ENCODE peak calls at places on chromosomes 1 and 21, in four cellular contexts. N is SK-N-SH, C is H1, D is K562. G is an unnamed sample.

GRCh38 chr1:61268546-61269243 is 186.3 kb downstream of the NFIA start:
- DNase-seq in D (no peak), C (no peak), N (no peak), G (no peak)

GRCh38 chr1:229127301-229127700 is 143.6 kb upstream of the RAB4A start:
- DNase-seq in N (no peak), C (no peak), D (no peak), G (no peak)

GRCh38 chr1:20074725-20075171 is 4.8 kb downstream of the PLA2G5 start:
- DNase-seq in N (no peak), D (no peak), C (no peak), G (no peak)

GRCh38 chr21:29443398-29444010 is 144.8 kb downstream of the BACH1 start:
- DNase-seq in D (no peak), C (no peak), N (no peak), G (no peak)

GRCh38 chr1:26857473-26857872 is 5.5 kb upstream of the SFN start:
- DNase-seq in N (no peak), D (no peak), C (no peak), G (no peak)

GRCh38 chr1:168892945-168893344 is 163.9 kb upstream of the DPT start:
- DNase-seq in D (no peak), N (no peak), C (no peak), G (no peak)

GRCh38 chr1:65467536-65467935 is 47.1 kb downstream of the LEPR start:
- DNase-seq in C (peak; percentile 56), N (no peak), D (peak; percentile 55), G (no peak)

GRCh38 chr1:24828887-24829192 is 83.6 kb downstream of the CLIC4 start:
- DNase-seq in C (no peak), D (no peak), N (peak; percentile 48), G (no peak)

GRCh38 chr1:156385534-156386031 is 16.6 kb downstream of the RHBG start:
- DNase-seq in N (peak; percentile 87), C (peak; percentile 88), D (peak; percentile 75), G (no peak)

GRCh38 chr1:201032408-201032807 is 8.9 kb upstream of the KIF21B start:
- DNase-seq in D (no peak), N (no peak), C (no peak), G (no peak)

GRCh38 chr1:201748331-201748730 is 80.6 kb upstream of the IPO9 start:
- DNase-seq in C (no peak), D (no peak), N (no peak), G (no peak)

GRCh38 chr1:25247829-25248754 is 838 bp upstream of the RSRP1 start:
- DNase-seq in D (no peak), C (no peak), N (no peak), G (no peak)

GRCh38 chr1:220879090-220879508 is at the start of gene HLX:
- DNase-seq in N (peak; percentile 97), C (peak; percentile 78), D (peak; percentile 96), G (no peak)

GRCh38 chr1:197137322-197137721 is 9.1 kb downstream of the ASPM start:
- DNase-seq in N (no peak), D (no peak), C (no peak), G (no peak)

GRCh38 chr1:181726608-181727007 is 243.3 kb downstream of the CACNA1E start:
- DNase-seq in N (no peak), D (no peak), C (no peak), G (no peak)

GRCh38 chr1:214493126-214493796 is 58.1 kb downstream of the PTPN14 start:
- DNase-seq in C (no peak), D (no peak), N (no peak), G (no peak)

GRCh38 chr1:223831755-223832636 is 13.8 kb downstream of the TP53BP2 start:
- DNase-seq in D (no peak), C (no peak), N (peak; percentile 19), G (no peak)

GRCh38 chr1:1806890-1807289 is 28.6 kb upstream of the NADK start:
- DNase-seq in D (no peak), C (no peak), N (no peak), G (no peak)

GRCh38 chr21:44948426-44949120 is 8.7 kb downstream of the SLX9 start:
- DNase-seq in C (no peak), D (no peak), N (no peak), G (no peak)

GRCh38 chr1:217274927-217275616 is 355.8 kb downstream of the GPATCH2 start:
- DNase-seq in N (no peak), D (no peak), C (no peak), G (no peak)

GRCh38 chr1:105088166-105088565 is 1338.5 kb downstream of the AMY1C start:
- DNase-seq in D (no peak), C (no peak), N (no peak), G (no peak)

GRCh38 chr1:244325056-244325764 is 126.5 kb downstream of the ADSS2 start:
- DNase-seq in C (no peak), D (no peak), N (no peak), G (peak; percentile 71)

GRCh38 chr1:71106658-71107322 is 26.0 kb upstream of the ZRANB2 start:
- DNase-seq in C (no peak), D (no peak), N (no peak), G (no peak)

GRCh38 chr1:115874929-115875328 is 34.0 kb upstream of the NHLH2 start:
- DNase-seq in N (no peak), D (no peak), C (no peak), G (no peak)

GRCh38 chr1:65264197-65264929 is 45.0 kb upstream of the DNAJC6 start:
- DNase-seq in C (peak; percentile 81), D (no peak), N (peak; percentile 70), G (no peak)

GRCh38 chr1:234311414-234311813 is 61.8 kb upstream of the COA6 start:
- DNase-seq in N (no peak), D (no peak), C (no peak), G (no peak)

GRCh38 chr1:197674286-197674685 is 101.0 kb downstream of the DENND1B start:
- DNase-seq in D (no peak), N (no peak), C (no peak), G (no peak)

GRCh38 chr1:59487335-59488031 is 190.6 kb downstream of the FGGY start:
- DNase-seq in C (no peak), N (no peak), D (no peak), G (no peak)

GRCh38 chr1:117405042-117405441 is 37.8 kb downstream of the MAN1A2 start:
- DNase-seq in N (no peak), D (no peak), C (no peak), G (no peak)

GRCh38 chr1:67540025-67540732 is 110.0 kb upstream of the SERBP1 start:
- DNase-seq in D (no peak), C (no peak), N (no peak), G (no peak)

GRCh38 chr1:181033799-181034391 is at the start of gene MR1:
- DNase-seq in N (peak; percentile 42), C (no peak), D (peak; percentile 87), G (peak; percentile 92)

GRCh38 chr1:196152975-196153374 is 455.3 kb downstream of the KCNT2 start:
- DNase-seq in C (no peak), N (no peak), D (no peak), G (no peak)

GRCh38 chr1:48109390-48110009 is 112.3 kb upstream of the TRABD2B start:
- DNase-seq in D (no peak), N (peak; percentile 36), C (no peak), G (no peak)

GRCh38 chr1:204448321-204448964 is 36.8 kb upstream of the PPP1R15B start:
- DNase-seq in C (no peak), N (no peak), D (no peak), G (no peak)

GRCh38 chr1:11529330-11529729 is 50.4 kb downstream of the DISP3 start:
- DNase-seq in N (no peak), C (no peak), D (no peak), G (no peak)

GRCh38 chr1:75035536-75035935 is 98.7 kb upstream of the LHX8 start:
- DNase-seq in D (no peak), C (no peak), N (no peak), G (no peak)

GRCh38 chr1:208080396-208081276 is 163.5 kb downstream of the PLXNA2 start:
- DNase-seq in D (no peak), N (no peak), C (no peak), G (no peak)

GRCh38 chr21:42525676-42526378 is 12.2 kb downstream of the SLC37A1 start:
- DNase-seq in D (no peak), N (no peak), C (no peak), G (no peak)

GRCh38 chr21:42525228-42525604 is 11.6 kb downstream of the SLC37A1 start:
- DNase-seq in D (no peak), N (no peak), C (peak; percentile 58), G (no peak)

GRCh38 chr21:42526379-42526727 is 12.7 kb downstream of the SLC37A1 start:
- DNase-seq in N (no peak), C (no peak), D (no peak), G (no peak)

GRCh38 chr21:42527489-42528158 is 14.0 kb downstream of the SLC37A1 start:
- DNase-seq in D (no peak), C (no peak), N (no peak), G (peak; percentile 80)

GRCh38 chr21:42527127-42527488 is 13.5 kb downstream of the SLC37A1 start:
- DNase-seq in C (no peak), N (no peak), D (no peak), G (no peak)
- TF ChIP-seq NRF1 in C (no peak), N (no peak), D (no peak), G (no peak)

GRCh38 chr1:43979528-43980254 is 681 bp downstream of the B4GALT2 start:
- DNase-seq in C (peak; percentile 73), D (peak; percentile 87), N (peak; percentile 89), G (no peak)
- TF ChIP-seq NRF1 in C (no peak), D (peak; percentile 45), N (no peak), G (no peak)

GRCh38 chr1:232980336-232980978 is 30.0 kb downstream of the NTPCR start:
- DNase-seq in N (no peak), D (no peak), C (no peak), G (no peak)

GRCh38 chr1:232981161-232981560 is 30.8 kb downstream of the NTPCR start:
- DNase-seq in C (no peak), D (no peak), N (no peak), G (no peak)

GRCh38 chr1:232983817-232984567 is 33.6 kb downstream of the NTPCR start:
- DNase-seq in N (no peak), D (no peak), C (no peak), G (no peak)

GRCh38 chr1:232983375-232983774 is 33.0 kb downstream of the NTPCR start:
- DNase-seq in D (no peak), C (no peak), N (no peak), G (no peak)

GRCh38 chr1:232982238-232982944 is 32.0 kb downstream of the NTPCR start:
- DNase-seq in C (no peak), N (no peak), D (no peak), G (no peak)
- TF ChIP-seq NRF1 in C (no peak), N (no peak), D (no peak), G (no peak)

GRCh38 chr1:6585841-6586240 is 6.0 kb downstream of the ZBTB48 start:
- DNase-seq in D (no peak), N (peak; percentile 16), C (no peak), G (no peak)

GRCh38 chr1:6588893-6589481 is 9.2 kb downstream of the ZBTB48 start:
- DNase-seq in C (no peak), D (no peak), N (no peak), G (no peak)

GRCh38 chr1:6586404-6586816 is 6.6 kb downstream of the ZBTB48 start:
- DNase-seq in N (peak; percentile 14), D (no peak), C (no peak), G (no peak)

GRCh38 chr1:6588128-6588892 is 8.5 kb downstream of the ZBTB48 start:
- DNase-seq in N (no peak), D (no peak), C (no peak), G (no peak)

GRCh38 chr1:6587261-6588005 is 7.6 kb downstream of the ZBTB48 start:
- DNase-seq in C (no peak), D (no peak), N (peak; percentile 12), G (no peak)
- TF ChIP-seq NRF1 in C (no peak), D (no peak), N (no peak), G (no peak)